ENCODE peak calls at places on chromosomes 1 and 21, in eight cellular contexts. H is spleen, I is HCT116, N is H9, Y is uterus, P is heart right ventricle, E is PC-3, J is heart left ventricle. X is an unnamed sample.

GRCh38 chr1:112517231-112517630 is 8.5 kb downstream of the WNT2B start:
- DNase-seq in I (no peak), H (no peak), P (no peak), J (no peak), E (no peak), Y (no peak), N (no peak), X (peak; percentile 84)

GRCh38 chr1:211285196-211285595 is 26.0 kb downstream of the RCOR3 start:
- DNase-seq in N (no peak), P (no peak), I (no peak), E (no peak), Y (no peak), H (no peak), J (no peak), X (no peak)

GRCh38 chr1:7178741-7179140 is 393.5 kb downstream of the CAMTA1 start:
- DNase-seq in P (no peak), J (no peak), H (no peak), I (no peak), E (no peak), Y (no peak), N (no peak), X (no peak)

GRCh38 chr1:11592752-11593151 is 61.5 kb downstream of the FBXO2 start:
- DNase-seq in Y (no peak), I (no peak), E (no peak), N (no peak), H (no peak), J (no peak), P (no peak), X (no peak)

GRCh38 chr1:185393821-185394220 is 76.8 kb upstream of the IVNS1ABP start:
- DNase-seq in P (no peak), Y (no peak), H (no peak), N (no peak), I (no peak), J (no peak), E (peak; percentile 59), X (no peak)

GRCh38 chr21:44815225-44815624 is 2.6 kb downstream of the SUMO3 start:
- DNase-seq in E (no peak), I (no peak), P (no peak), N (no peak), H (no peak), Y (no peak), J (no peak), X (no peak)

GRCh38 chr1:230906226-230906625 is 37.9 kb upstream of the C1orf198 start:
- DNase-seq in P (no peak), E (no peak), Y (no peak), J (no peak), N (no peak), I (no peak), H (no peak), X (no peak)

GRCh38 chr1:162988869-162989268 is 80.3 kb upstream of the RGS4 start:
- DNase-seq in E (no peak), N (peak; percentile 48), H (no peak), P (no peak), J (no peak), I (peak; percentile 15), Y (no peak), X (no peak)

GRCh38 chr1:202618387-202619022 is 91.7 kb downstream of the SYT2 start:
- DNase-seq in N (no peak), Y (no peak), J (no peak), I (no peak), E (peak; percentile 23), H (peak; percentile 7), P (no peak), X (peak; percentile 46)

GRCh38 chr1:2290595-2291510 is 62.7 kb downstream of the SKI start:
- DNase-seq in J (peak; percentile 83), Y (peak; percentile 80), E (no peak), N (no peak), I (no peak), P (peak; percentile 78), H (peak; percentile 92), X (peak; percentile 37)

GRCh38 chr1:94539496-94539895 is 2.1 kb downstream of the F3 start:
- DNase-seq in N (no peak), P (no peak), H (no peak), I (no peak), Y (no peak), J (peak; percentile 26), E (peak; percentile 86), X (peak; percentile 47)

GRCh38 chr1:172821609-172822274 is 162.8 kb downstream of the FASLG start:
- DNase-seq in H (no peak), Y (no peak), I (no peak), N (no peak), J (no peak), P (no peak), E (peak; percentile 51), X (peak; percentile 10)

GRCh38 chr1:94708299-94708685 is 111.9 kb upstream of the SLC44A3 start:
- DNase-seq in J (no peak), I (no peak), N (no peak), H (no peak), E (no peak), Y (no peak), P (no peak), X (peak; percentile 52)

GRCh38 chr1:19372136-19372514 is 60.0 kb downstream of the SLC66A1 start:
- DNase-seq in P (no peak), E (no peak), Y (no peak), I (no peak), N (no peak), H (no peak), J (no peak), X (no peak)
- H3K27ac ChIP-seq in P (no peak overlapping the region), E (no peak overlapping the region), Y (peak overlapping the region; percentile 84), I (no peak overlapping the region), N (no peak overlapping the region), H (no peak overlapping the region), J (no peak overlapping the region), X (no peak overlapping the region)

GRCh38 chr1:208203848-208204609 is 40.2 kb downstream of the PLXNA2 start:
- DNase-seq in H (no peak), I (no peak), J (peak; percentile 40), N (no peak), P (no peak), Y (no peak), E (no peak), X (no peak)

GRCh38 chr1:208203127-208203847 is 40.9 kb downstream of the PLXNA2 start:
- DNase-seq in H (no peak), P (peak; percentile 71), E (peak; percentile 98), Y (peak; percentile 39), J (peak; percentile 61), N (no peak), I (no peak), X (peak; percentile 51)

GRCh38 chr1:208200116-208200515 is 44.1 kb downstream of the PLXNA2 start:
- DNase-seq in J (no peak), H (no peak), I (no peak), P (no peak), E (no peak), Y (no peak), N (no peak), X (no peak)

GRCh38 chr1:208202333-208202987 is 41.7 kb downstream of the PLXNA2 start:
- DNase-seq in Y (no peak), P (no peak), J (no peak), N (no peak), H (no peak), I (no peak), E (peak; percentile 47), X (no peak)

GRCh38 chr1:208201241-208201640 is 42.9 kb downstream of the PLXNA2 start:
- DNase-seq in P (no peak), Y (peak; percentile 64), E (peak; percentile 98), I (no peak), J (peak; percentile 68), H (no peak), N (no peak), X (peak; percentile 48)
- H3K4me1 ChIP-seq in P (peaks cover 61% of the 10 kb centered on the region), Y (no peaks in the 10 kb centered on the region), E (peaks cover 49% of the 10 kb centered on the region), I (peaks cover 10% of the 10 kb centered on the region), J (peaks cover 14% of the 10 kb centered on the region), H (no peaks in the 10 kb centered on the region), N (no peaks in the 10 kb centered on the region), X (peaks cover 12% of the 10 kb centered on the region)

GRCh38 chr1:236779312-236779711 is 15.8 kb upstream of the MTR start:
- DNase-seq in H (no peak), J (no peak), E (no peak), I (no peak), Y (no peak), P (no peak), N (no peak), X (no peak)

GRCh38 chr1:236773919-236774318 is 21.2 kb upstream of the MTR start:
- DNase-seq in I (no peak), P (no peak), N (no peak), E (no peak), H (no peak), J (no peak), Y (no peak), X (no peak)

DNA sequence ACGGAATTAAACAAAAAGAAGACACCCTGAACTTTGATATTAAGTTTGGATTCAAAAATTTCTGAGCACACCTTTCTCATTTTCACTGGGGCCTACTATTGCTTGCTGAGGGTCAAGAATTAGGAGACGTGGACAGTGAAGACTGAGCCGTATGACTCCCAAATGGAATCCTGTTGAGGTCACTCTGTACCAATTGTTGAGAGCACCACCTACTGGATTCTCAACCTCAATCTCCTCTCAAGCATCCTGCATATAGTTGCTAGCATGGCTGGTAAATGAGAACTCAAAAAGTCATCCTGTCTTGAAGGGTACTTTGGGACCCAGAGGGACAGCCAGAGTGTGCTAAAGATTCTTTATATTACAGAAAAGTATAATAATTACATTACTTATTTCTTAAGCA is 20.2 kb upstream of the MTR start:
- DNase-seq in I (peak; percentile 10), J (no peak), P (no peak), H (no peak), N (no peak), Y (no peak), E (peak; percentile 26), X (no peak)
- TF ChIP-seq CTCF in I (peak; percentile 32), J (no peak), P (no peak), H (no peak), N (peak; percentile 63), Y (peak; percentile 36), E (peak; percentile 44), X (peak; percentile 23)

GRCh38 chr1:192732787-192733186 is 76.1 kb upstream of the RGS2 start:
- DNase-seq in J (no peak), N (no peak), E (peak; percentile 25), I (peak; percentile 28), H (no peak), P (no peak), Y (no peak), X (no peak)

GRCh38 chr1:192740214-192740613 is 68.6 kb upstream of the RGS2 start:
- DNase-seq in Y (no peak), P (no peak), I (no peak), H (no peak), J (no peak), E (no peak), N (no peak), X (no peak)

GRCh38 chr1:192737311-192737710 is 71.5 kb upstream of the RGS2 start:
- DNase-seq in E (no peak), I (no peak), N (no peak), J (no peak), P (no peak), H (no peak), Y (no peak), X (no peak)

GRCh38 chr1:192739476-192740184 is 69.2 kb upstream of the RGS2 start:
- DNase-seq in E (no peak), P (no peak), H (no peak), Y (no peak), N (no peak), I (no peak), J (no peak), X (no peak)

DNA sequence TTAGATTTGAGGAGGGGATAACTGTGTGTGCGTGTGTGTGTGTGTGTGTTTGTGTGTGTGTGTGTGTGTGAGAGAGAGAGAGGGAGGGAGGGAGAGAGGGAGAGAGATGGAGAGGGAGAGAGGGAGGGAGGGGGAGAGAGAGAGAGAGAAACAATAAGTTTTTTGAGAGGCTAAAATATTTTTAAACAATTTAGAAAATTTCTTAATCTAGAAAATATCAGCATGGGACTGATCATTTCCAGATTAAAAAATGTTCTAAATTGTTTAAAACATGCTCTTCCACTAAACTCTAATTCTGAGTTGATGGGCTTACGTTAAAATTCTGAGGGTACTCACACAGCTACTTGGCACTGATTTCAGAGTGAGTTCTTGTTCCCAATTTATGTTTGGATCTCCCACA is 73.5 kb upstream of the RGS2 start:
- DNase-seq in J (no peak), Y (no peak), I (no peak), H (no peak), P (no peak), E (no peak), N (no peak), X (no peak)
- H3K27ac ChIP-seq in J (no peak overlapping the region), Y (peak overlapping the region; percentile 1), I (no peak overlapping the region), H (no peak overlapping the region), P (no peak overlapping the region), E (no peak overlapping the region), N (no peak overlapping the region), X (no peak overlapping the region)

X was measured in foreskin keratinocyte.